ENCODE peak calls at places on chromosomes 11 and 22, in five cellular contexts. O, S, A, E and N are unnamed samples.

GRCh38 chr11:45665206-45665932 is at the start of gene CHST1:
- DNase-seq in O (peak), S (no peak), A (peak), E (peak), N (no peak)

GRCh38 chr11:63800921-63801320 is 12.3 kb upstream of the SPINDOC start:
- DNase-seq in O (no peak), S (no peak), A (no peak), E (no peak), N (no peak)

GRCh38 chr22:17112491-17113042 is 8.6 kb downstream of the TMEM121B start:
- DNase-seq in O (peak), S (no peak), A (no peak), E (no peak), N (no peak)

GRCh38 chr11:8063319-8063718 is 17.7 kb upstream of the TUB start:
- DNase-seq in O (no peak), S (no peak), A (peak), E (no peak), N (no peak)

GRCh38 chr11:113167599-113167998 is 146.8 kb upstream of the TTC12 start:
- DNase-seq in O (no peak), S (peak), A (no peak), E (no peak), N (no peak)

GRCh38 chr11:1839924-1840779 is 1.4 kb downstream of the TNNI2 start:
- DNase-seq in O (no peak), S (no peak), A (no peak), E (no peak), N (no peak)

GRCh38 chr22:19942071-19942885 is 660 bp upstream of the TXNRD2 start:
- DNase-seq in O (no peak), S (peak), A (peak), E (peak), N (no peak)

GRCh38 chr11:77502501-77502900 is 28.6 kb upstream of the PAK1 start:
- DNase-seq in O (no peak), S (no peak), A (peak), E (no peak), N (no peak)

GRCh38 chr22:42976131-42976530 is 38.8 kb downstream of the PACSIN2 start:
- DNase-seq in O (no peak), S (peak), A (no peak), E (no peak), N (no peak)

GRCh38 chr11:121687961-121688566 is 235.3 kb upstream of the SORL1-AS1 start:
- DNase-seq in O (no peak), S (no peak), A (no peak), E (peak), N (no peak)

GRCh38 chr22:20401376-20402020 is 7.5 kb downstream of the ZNF74 start:
- DNase-seq in O (no peak), S (no peak), A (no peak), E (no peak), N (no peak)

GRCh38 chr11:62600367-62601113 is 1.1 kb downstream of the MTA2 start:
- DNase-seq in O (no peak), S (peak), A (no peak), E (peak), N (peak)

GRCh38 chr11:8095356-8095755 is 14.3 kb downstream of the TUB start:
- DNase-seq in O (peak), S (no peak), A (no peak), E (no peak), N (no peak)

GRCh38 chr22:28075260-28075981 is 156.4 kb upstream of the PITPNB start:
- DNase-seq in O (no peak), S (peak), A (peak), E (peak), N (peak)

GRCh38 chr11:74024630-74025029 is 15.7 kb upstream of the UCP3 start:
- DNase-seq in O (no peak), S (no peak), A (peak), E (peak), N (peak)

GRCh38 chr22:43561421-43562178 is 149.8 kb downstream of the MPPED1 start:
- DNase-seq in O (peak), S (no peak), A (no peak), E (no peak), N (no peak)

GRCh38 chr11:76636826-76637460 is 33.6 kb downstream of the LRRC32 start:
- DNase-seq in O (no peak), S (no peak), A (no peak), E (no peak), N (no peak)

GRCh38 chr11:18368236-18368635 is 26.1 kb upstream of the LDHA start:
- DNase-seq in O (no peak), S (no peak), A (peak), E (peak), N (peak)

GRCh38 chr11:128653828-128654231 is 40.0 kb upstream of the FLI1 start:
- DNase-seq in O (no peak), S (peak), A (peak), E (no peak), N (peak)

GRCh38 chr11:114187173-114187572 is 109.0 kb upstream of the NNMT start:
- DNase-seq in O (no peak), S (no peak), A (no peak), E (no peak), N (no peak)

GRCh38 chr11:2842876-2843275 is 42.7 kb downstream of the CDKN1C start:
- DNase-seq in O (no peak), S (no peak), A (no peak), E (no peak), N (no peak)

GRCh38 chr11:68584097-68584496 is 100.2 kb upstream of the GAL start:
- DNase-seq in O (peak), S (peak), A (peak), E (peak), N (peak)

GRCh38 chr11:69393865-69394233 is 87.6 kb upstream of the LINC01488 start:
- DNase-seq in O (no peak), S (no peak), A (no peak), E (no peak), N (no peak)

GRCh38 chr11:106087815-106088435 is 10.5 kb downstream of the AASDHPPT start:
- DNase-seq in O (peak), S (peak), A (peak), E (peak), N (peak)

GRCh38 chr11:27216268-27217149 is 146.5 kb downstream of the CCDC34 start:
- DNase-seq in O (no peak), S (no peak), A (peak), E (no peak), N (no peak)

GRCh38 chr11:6387811-6388599 is 2.3 kb upstream of the SMPD1 start:
- DNase-seq in O (no peak), S (no peak), A (peak), E (peak), N (peak)

GRCh38 chr11:10657308-10658271 is 36.0 kb downstream of the IRAG1 start:
- DNase-seq in O (no peak), S (no peak), A (peak), E (peak), N (no peak)

GRCh38 chr22:38755155-38755910 is 465 bp downstream of the SUN2 start:
- DNase-seq in O (peak), S (peak), A (peak), E (peak), N (peak)

GRCh38 chr22:19868773-19869471 is 14.2 kb upstream of the GNB1L start:
- DNase-seq in O (peak), S (no peak), A (no peak), E (no peak), N (peak)

GRCh38 chr11:19683141-19683805 is 29.4 kb upstream of the NAV2 start:
- DNase-seq in O (no peak), S (no peak), A (peak), E (no peak), N (no peak)

GRCh38 chr22:19448076-19448607 is 631 bp upstream of the C22orf39 start:
- DNase-seq in O (peak), S (peak), A (peak), E (peak), N (peak)

GRCh38 chr22:46287873-46288751 is 8.6 kb upstream of the GTSE1 start:
- DNase-seq in O (no peak), S (no peak), A (no peak), E (no peak), N (no peak)

GRCh38 chr22:19177164-19178064 is 1.1 kb downstream of the SLC25A1 start:
- DNase-seq in O (no peak), S (peak), A (peak), E (peak), N (no peak)

GRCh38 chr11:77147668-77148321 is 19.7 kb downstream of the MYO7A start:
- DNase-seq in O (peak), S (peak), A (peak), E (peak), N (no peak)

GRCh38 chr11:14793546-14793945 is 98.5 kb downstream of the CYP2R1 start:
- DNase-seq in O (no peak), S (no peak), A (no peak), E (no peak), N (peak)

GRCh38 chr22:45579806-45580702 is 77.4 kb downstream of the FBLN1 start:
- DNase-seq in O (no peak), S (no peak), A (no peak), E (no peak), N (no peak)